ENCODE peak calls at places on chromosomes 11 and 22, in four cellular contexts. M is aorta, R is adrenal gland, W is BE2C. Q is an unnamed sample.

GRCh38 chr22:18083406-18083805 is 5.6 kb downstream of the PEX26 start:
- DNase-seq in M (no peak), W (no peak), R (no peak), Q (no peak)

GRCh38 chr22:47618180-47618579 is 855.7 kb downstream of the TBC1D22A start:
- DNase-seq in R (no peak), M (no peak), W (no peak), Q (no peak)

GRCh38 chr11:104727095-104727494 is 171.2 kb downstream of the CASP12 start:
- DNase-seq in M (no peak), W (no peak), R (no peak), Q (no peak)

GRCh38 chr11:10932976-10933375 is 75.1 kb upstream of the ZBED5 start:
- DNase-seq in M (no peak), W (no peak), R (no peak), Q (no peak)

GRCh38 chr11:10622957-10623787 is 54.7 kb upstream of the LYVE1 start:
- DNase-seq in W (no peak), M (no peak), R (peak; percentile 33), Q (no peak)

GRCh38 chr11:100232006-100232405 is 455.1 kb upstream of the ARHGAP42 start:
- DNase-seq in M (no peak), W (no peak), R (no peak), Q (no peak)

GRCh38 chr22:24952837-24953293 is 349 bp downstream of the KIAA1671 start:
- DNase-seq in M (peak; percentile 80), W (peak; percentile 58), R (peak; percentile 80), Q (peak; percentile 67)

GRCh38 chr22:35705141-35705540 is 12.5 kb upstream of the APOL5 start:
- DNase-seq in M (no peak), W (no peak), R (no peak), Q (no peak)

GRCh38 chr11:85835729-85836128 is 19.5 kb upstream of the CCDC83 start:
- DNase-seq in W (no peak), M (no peak), R (no peak), Q (no peak)

GRCh38 chr11:92130432-92130831 is 94.2 kb upstream of the FAT3 start:
- DNase-seq in R (no peak), W (no peak), M (no peak), Q (no peak)

GRCh38 chr11:63908631-63909491 is 8.1 kb downstream of the RCOR2 start:
- DNase-seq in W (peak; percentile 39), M (peak; percentile 79), R (no peak), Q (peak; percentile 50)

GRCh38 chr11:80365315-80365714 is 924.5 kb upstream of the TENM4 start:
- DNase-seq in W (no peak), M (no peak), R (no peak), Q (no peak)

GRCh38 chr11:1883342-1884122 is 8.2 kb downstream of the PRR33 start:
- DNase-seq in W (no peak), M (peak; percentile 56), R (no peak), Q (no peak)

GRCh38 chr11:30717621-30718020 is 131.5 kb upstream of the MPPED2 start:
- DNase-seq in R (no peak), M (no peak), W (no peak), Q (no peak)

GRCh38 chr11:95074806-95075563 is 8.3 kb downstream of the SRSF8 start:
- DNase-seq in R (peak; percentile 81), M (peak; percentile 77), W (peak; percentile 45), Q (peak; percentile 63)

GRCh38 chr11:116644201-116644947 is 128.4 kb downstream of the BUD13 start:
- DNase-seq in W (no peak), R (no peak), M (no peak), Q (no peak)

GRCh38 chr11:32469791-32470190 is 34.5 kb upstream of the WT1 start:
- DNase-seq in R (no peak), M (no peak), W (no peak), Q (no peak)

GRCh38 chr11:93903989-93904388 is 53.6 kb upstream of the VSTM5 start:
- DNase-seq in M (no peak), W (no peak), R (no peak), Q (no peak)

GRCh38 chr22:29351891-29352290 is 36.4 kb upstream of the RASL10A start:
- DNase-seq in M (no peak), W (peak; percentile 85), R (no peak), Q (peak; percentile 40)

GRCh38 chr22:41739576-41739975 is 40.3 kb downstream of the MEI1 start:
- DNase-seq in W (no peak), R (no peak), M (no peak), Q (no peak)

GRCh38 chr22:39383841-39384625 is 15.5 kb upstream of the TAB1 start:
- DNase-seq in W (no peak), M (no peak), R (no peak), Q (no peak)

GRCh38 chr11:93279911-93280347 is 50.6 kb upstream of the DEUP1 start:
- DNase-seq in R (no peak), M (no peak), W (no peak), Q (no peak)

GRCh38 chr22:20196094-20196840 is 45.4 kb upstream of the CCDC188 start:
- DNase-seq in R (no peak), M (no peak), W (no peak), Q (no peak)

GRCh38 chr11:56292154-56292553 is at the start of gene OR8H1:
- DNase-seq in W (no peak), M (no peak), R (no peak), Q (no peak)

GRCh38 chr11:94581926-94582325 is 14.8 kb downstream of the PIWIL4 start:
- DNase-seq in W (no peak), M (no peak), R (no peak), Q (no peak)

GRCh38 chr11:67265633-67266423 is 445 bp upstream of the GRK2 start:
- DNase-seq in R (peak; percentile 72), W (peak; percentile 80), M (peak; percentile 94), Q (peak; percentile 92)

GRCh38 chr11:67261942-67262681 is 4.2 kb upstream of the GRK2 start:
- DNase-seq in W (no peak), R (no peak), M (peak; percentile 74), Q (no peak)

GRCh38 chr11:67262731-67263675 is 3.3 kb upstream of the GRK2 start:
- DNase-seq in M (peak; percentile 94), W (peak; percentile 88), R (peak; percentile 84), Q (peak; percentile 90)

GRCh38 chr11:67264886-67265632 is 1.2 kb upstream of the GRK2 start:
- DNase-seq in M (no peak), R (no peak), W (no peak), Q (peak; percentile 45)

GRCh38 chr11:67264260-67264659 is 2.0 kb upstream of the GRK2 start:
- DNase-seq in R (no peak), M (no peak), W (no peak), Q (no peak)
- H3K4me1 ChIP-seq in R (peaks cover 18% of the 10 kb centered on the region), M (no peaks in the 10 kb centered on the region), W (peaks cover 13% of the 10 kb centered on the region), Q (peaks cover 33% of the 10 kb centered on the region)

DNA sequence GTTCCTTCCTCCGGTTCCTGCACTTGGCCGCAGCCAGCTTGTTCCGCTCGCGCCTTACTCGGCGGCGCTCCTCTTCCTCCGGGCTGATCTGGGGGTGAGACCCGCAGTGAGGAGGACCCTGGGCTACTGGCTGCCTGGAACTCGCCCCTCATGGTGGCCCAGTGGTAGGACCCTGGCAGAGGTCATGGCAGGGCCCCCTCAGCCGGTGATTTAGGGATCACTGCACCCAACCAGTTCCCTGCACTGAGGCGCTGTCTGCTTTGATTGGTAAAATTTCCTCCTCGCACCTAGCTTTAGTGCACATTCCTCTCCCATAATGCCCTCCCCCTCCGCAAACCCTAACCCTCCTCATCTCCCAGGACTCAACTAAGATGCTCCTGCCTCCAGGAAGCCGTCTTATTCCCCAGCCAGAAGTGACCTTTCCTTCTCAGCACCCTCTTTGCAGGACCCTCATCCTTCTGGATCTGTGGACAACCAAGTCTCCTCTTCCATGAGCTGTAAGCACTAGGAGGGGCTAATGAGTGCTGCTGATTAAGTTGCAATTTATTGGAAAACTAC is 3.6 kb downstream of the CCDC85B start:
- DNase-seq in R (no peak), W (no peak), M (peak; percentile 82), Q (no peak)
- H3K4me1 ChIP-seq in R (peaks cover 44% of the 10 kb centered on the region), W (peaks cover 8% of the 10 kb centered on the region), M (no peaks in the 10 kb centered on the region), Q (peaks cover 20% of the 10 kb centered on the region)

GRCh38 chr22:23835773-23836144 is 3.0 kb downstream of the DERL3 start:
- DNase-seq in M (peak; percentile 67), R (peak; percentile 13), W (no peak), Q (peak; percentile 75)

GRCh38 chr22:23833017-23833795 is 5.6 kb downstream of the DERL3 start:
- DNase-seq in M (peak; percentile 63), R (peak; percentile 5), W (no peak), Q (peak; percentile 48)

GRCh38 chr22:23834830-23835772 is 3.7 kb downstream of the DERL3 start:
- DNase-seq in R (peak; percentile 9), W (no peak), M (peak; percentile 72), Q (peak; percentile 64)

GRCh38 chr22:23833911-23834317 is 4.9 kb downstream of the DERL3 start:
- DNase-seq in R (peak; percentile 13), W (no peak), M (peak; percentile 51), Q (peak; percentile 59)

DNA sequence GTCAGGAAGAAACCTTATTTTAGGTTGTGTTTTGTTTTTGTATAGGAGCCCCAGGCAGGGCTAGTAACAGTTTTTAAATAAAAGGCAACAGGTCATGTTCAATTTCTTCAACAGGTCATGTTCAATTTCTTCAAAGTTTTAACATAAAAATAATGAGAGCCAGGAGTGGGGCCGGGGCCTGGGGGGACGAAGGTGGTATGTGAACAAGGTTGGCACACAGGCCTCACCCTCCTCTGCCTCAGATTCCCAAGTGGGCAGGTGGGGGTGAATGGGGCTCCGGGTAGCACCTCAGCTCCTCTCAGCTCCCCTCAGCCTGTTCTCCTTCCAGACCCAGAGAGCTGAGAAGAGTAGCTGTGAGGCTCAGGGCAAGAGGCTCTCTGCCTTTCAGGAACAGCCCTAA is 4.4 kb downstream of the DERL3 start:
- DNase-seq in M (peak; percentile 69), R (peak; percentile 6), W (no peak), Q (no peak)
- H3K4me1 ChIP-seq in M (no peaks in the 10 kb centered on the region), R (peaks cover 6% of the 10 kb centered on the region), W (no peaks in the 10 kb centered on the region), Q (peaks cover 57% of the 10 kb centered on the region)

DNA sequence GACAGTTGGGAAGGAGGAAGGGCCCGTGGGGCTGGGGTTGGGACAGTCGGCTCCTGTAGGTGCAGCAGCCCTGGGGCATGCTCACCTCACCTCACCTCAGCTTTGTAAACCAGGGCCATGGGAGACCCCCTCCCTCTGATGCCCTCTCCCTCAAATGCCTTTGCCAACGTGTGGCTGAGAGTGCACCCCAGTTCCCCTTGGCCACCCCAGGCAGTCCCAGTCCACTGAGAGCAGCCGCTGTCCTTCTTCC is 4.2 kb upstream of the NEAT1 start:
- DNase-seq in M (no peak), W (no peak), R (no peak), Q (no peak)
- H3K4me1 ChIP-seq in M (no peaks in the 10 kb centered on the region), W (peaks cover 24% of the 10 kb centered on the region), R (peaks cover 49% of the 10 kb centered on the region), Q (peaks cover 59% of the 10 kb centered on the region)

GRCh38 chr22:26669060-26669481 is 11.7 kb downstream of the MIAT start:
- DNase-seq in R (no peak), W (peak; percentile 78), M (no peak), Q (no peak)
- H3K4me1 ChIP-seq in R (peaks cover 9% of the 10 kb centered on the region), W (peaks cover 9% of the 10 kb centered on the region), M (no peaks in the 10 kb centered on the region), Q (peaks cover 10% of the 10 kb centered on the region)

Q was measured in psoas muscle.